ENCODE peak calls at places on chromosomes 6 and 20, in eight cellular contexts. M, T, K, V, D, O, C and H are unnamed samples.

GRCh38 chr20:62697468-62697912 is 11.1 kb upstream of the NTSR1 start:
- DNase-seq in M (peak; percentile 23), T (no peak), K (no peak), V (peak; percentile 19), D (peak; percentile 12), O (no peak), C (no peak), H (no peak)

GRCh38 chr20:47174844-47175243 is 181.7 kb downstream of the ZMYND8 start:
- DNase-seq in M (no peak), T (no peak), K (no peak), V (no peak), D (no peak), O (no peak), C (no peak), H (no peak)

GRCh38 chr20:61739832-61740118 is 325.9 kb downstream of the TAF4 start:
- DNase-seq in M (no peak), T (no peak), K (no peak), V (no peak), D (no peak), O (no peak), C (no peak), H (no peak)

GRCh38 chr20:12535316-12535715 is 473.5 kb upstream of the SPTLC3 start:
- DNase-seq in M (no peak), T (no peak), K (no peak), V (no peak), D (peak; percentile 51), O (no peak), C (no peak), H (no peak)

GRCh38 chr6:134015719-134016557 is 36.5 kb downstream of the SLC2A12 start:
- DNase-seq in M (no peak), T (no peak), K (no peak), V (no peak), D (no peak), O (no peak), C (no peak), H (no peak)

GRCh38 chr20:37449276-37449675 is 71.8 kb upstream of the NNAT start:
- DNase-seq in M (no peak), T (no peak), K (no peak), V (no peak), D (no peak), O (no peak), C (no peak), H (no peak)

GRCh38 chr20:45792513-45793118 is 862 bp downstream of the DNTTIP1 start:
- DNase-seq in M (no peak), T (no peak), K (no peak), V (no peak), D (no peak), O (no peak), C (no peak), H (peak; percentile 55)

GRCh38 chr20:24469116-24470030 is at the start of gene SYNDIG1:
- DNase-seq in M (no peak), T (no peak), K (no peak), V (peak; percentile 65), D (no peak), O (peak; percentile 80), C (peak; percentile 25), H (no peak)

GRCh38 chr6:46453221-46453620 is 38.0 kb downstream of the RCAN2 start:
- DNase-seq in M (no peak), T (peak; percentile 88), K (peak; percentile 16), V (no peak), D (no peak), O (no peak), C (no peak), H (no peak)

GRCh38 chr20:49446808-49447207 is 35.7 kb downstream of the KCNB1 start:
- DNase-seq in M (no peak), T (no peak), K (peak; percentile 61), V (no peak), D (no peak), O (peak; percentile 62), C (no peak), H (peak; percentile 59)

GRCh38 chr6:108580645-108581044 is 19.9 kb downstream of the FOXO3 start:
- DNase-seq in M (no peak), T (no peak), K (no peak), V (no peak), D (no peak), O (no peak), C (no peak), H (no peak)

GRCh38 chr6:31727717-31728671 is 1.1 kb downstream of the DDAH2 start:
- DNase-seq in M (no peak), T (no peak), K (no peak), V (no peak), D (no peak), O (no peak), C (no peak), H (no peak)

GRCh38 chr6:2853766-2854393 is 12.2 kb upstream of the SERPINB1 start:
- DNase-seq in M (no peak), T (peak; percentile 77), K (peak; percentile 86), V (peak; percentile 29), D (no peak), O (peak; percentile 49), C (no peak), H (no peak)

GRCh38 chr6:38503940-38504682 is 135.6 kb downstream of the BTBD9 start:
- DNase-seq in M (no peak), T (no peak), K (no peak), V (no peak), D (no peak), O (no peak), C (no peak), H (no peak)

GRCh38 chr20:37323985-37324384 is 22.0 kb upstream of the SRC start:
- DNase-seq in M (no peak), T (peak; percentile 77), K (peak; percentile 72), V (no peak), D (no peak), O (no peak), C (no peak), H (no peak)

GRCh38 chr6:89015971-89016370 is 52.6 kb upstream of the RNGTT start:
- DNase-seq in M (no peak), T (no peak), K (no peak), V (no peak), D (no peak), O (no peak), C (no peak), H (no peak)

GRCh38 chr6:85464260-85464644 is 14.4 kb downstream of the NT5E start:
- DNase-seq in M (no peak), T (peak; percentile 98), K (peak; percentile 98), V (no peak), D (no peak), O (no peak), C (no peak), H (no peak)